ENCODE peak calls at places on chromosomes 13 and 19, in seven cellular contexts. One of them, this sample, is unnamed.

GRCh38 chr19:19551862-19552192 is 13.8 kb downstream of the CILP2 start:
- DNase-seq in ACHN: no peak
- DNase-seq in hepatic stellate cell: no peak
- DNase-seq in stomach: no peak
- DNase-seq in RPMI8226: no peak
- DNase-seq in fibroblast of the conjunctiva: no peak
- DNase-seq in effector memory CD4-positive, alpha-beta T cell: no peak
- DNase-seq in this sample: no peak

GRCh38 chr13:33175991-33176390 is 109.6 kb downstream of the STARD13 start:
- DNase-seq in ACHN: no peak
- DNase-seq in hepatic stellate cell: no peak
- DNase-seq in stomach: no peak
- DNase-seq in RPMI8226: no peak
- DNase-seq in fibroblast of the conjunctiva: no peak
- DNase-seq in effector memory CD4-positive, alpha-beta T cell: no peak
- DNase-seq in this sample: no peak

GRCh38 chr13:32905063-32905863 is 111.0 kb upstream of the KL start:
- DNase-seq in ACHN: no peak
- DNase-seq in hepatic stellate cell: no peak
- DNase-seq in stomach: no peak
- DNase-seq in RPMI8226: peak
- DNase-seq in fibroblast of the conjunctiva: no peak
- DNase-seq in effector memory CD4-positive, alpha-beta T cell: no peak
- DNase-seq in this sample: no peak

GRCh38 chr13:38951525-38952313 is 38.9 kb downstream of the STOML3 start:
- DNase-seq in ACHN: no peak
- DNase-seq in hepatic stellate cell: no peak
- DNase-seq in stomach: peak
- DNase-seq in RPMI8226: no peak
- DNase-seq in fibroblast of the conjunctiva: no peak
- DNase-seq in effector memory CD4-positive, alpha-beta T cell: no peak
- DNase-seq in this sample: no peak

GRCh38 chr19:13120817-13121216 is 2.8 kb downstream of the NACC1 start:
- DNase-seq in ACHN: no peak
- DNase-seq in hepatic stellate cell: peak
- DNase-seq in stomach: no peak
- DNase-seq in RPMI8226: no peak
- DNase-seq in fibroblast of the conjunctiva: no peak
- DNase-seq in effector memory CD4-positive, alpha-beta T cell: no peak
- DNase-seq in this sample: no peak

GRCh38 chr13:40275636-40276035 is 390.8 kb downstream of the FOXO1 start:
- DNase-seq in ACHN: no peak
- DNase-seq in hepatic stellate cell: peak
- DNase-seq in stomach: no peak
- DNase-seq in RPMI8226: no peak
- DNase-seq in fibroblast of the conjunctiva: no peak
- DNase-seq in effector memory CD4-positive, alpha-beta T cell: no peak
- DNase-seq in this sample: no peak

GRCh38 chr19:35845215-35846037 is 6.9 kb downstream of the NPHS1 start:
- DNase-seq in ACHN: peak
- DNase-seq in hepatic stellate cell: no peak
- DNase-seq in stomach: no peak
- DNase-seq in RPMI8226: no peak
- DNase-seq in fibroblast of the conjunctiva: no peak
- DNase-seq in effector memory CD4-positive, alpha-beta T cell: no peak
- DNase-seq in this sample: no peak

GRCh38 chr13:28522871-28523270 is 27.9 kb upstream of the FLT1 start:
- DNase-seq in ACHN: no peak
- DNase-seq in hepatic stellate cell: no peak
- DNase-seq in stomach: no peak
- DNase-seq in RPMI8226: no peak
- DNase-seq in fibroblast of the conjunctiva: no peak
- DNase-seq in effector memory CD4-positive, alpha-beta T cell: no peak
- DNase-seq in this sample: no peak

GRCh38 chr13:27079421-27079958 is 92.1 kb downstream of the USP12 start:
- DNase-seq in ACHN: peak
- DNase-seq in hepatic stellate cell: peak
- DNase-seq in stomach: no peak
- DNase-seq in RPMI8226: no peak
- DNase-seq in fibroblast of the conjunctiva: no peak
- DNase-seq in effector memory CD4-positive, alpha-beta T cell: no peak
- DNase-seq in this sample: no peak

GRCh38 chr13:97435794-97436193 is 1.8 kb downstream of the RAP2A start:
- DNase-seq in ACHN: no peak
- DNase-seq in hepatic stellate cell: no peak
- DNase-seq in stomach: no peak
- DNase-seq in RPMI8226: no peak
- DNase-seq in fibroblast of the conjunctiva: no peak
- DNase-seq in effector memory CD4-positive, alpha-beta T cell: no peak
- DNase-seq in this sample: no peak

GRCh38 chr13:94272038-94272437 is 207.4 kb downstream of the DCT start:
- DNase-seq in ACHN: no peak
- DNase-seq in hepatic stellate cell: no peak
- DNase-seq in stomach: no peak
- DNase-seq in RPMI8226: no peak
- DNase-seq in fibroblast of the conjunctiva: no peak
- DNase-seq in effector memory CD4-positive, alpha-beta T cell: no peak
- DNase-seq in this sample: no peak

GRCh38 chr19:45852941-45853340 is 10.0 kb downstream of the SYMPK start:
- DNase-seq in ACHN: no peak
- DNase-seq in hepatic stellate cell: no peak
- DNase-seq in stomach: no peak
- DNase-seq in RPMI8226: no peak
- DNase-seq in fibroblast of the conjunctiva: no peak
- DNase-seq in effector memory CD4-positive, alpha-beta T cell: no peak
- DNase-seq in this sample: peak

GRCh38 chr19:43751466-43752220 is 3.1 kb downstream of the SMG9 start:
- DNase-seq in ACHN: no peak
- DNase-seq in hepatic stellate cell: no peak
- DNase-seq in stomach: no peak
- DNase-seq in RPMI8226: no peak
- DNase-seq in fibroblast of the conjunctiva: no peak
- DNase-seq in effector memory CD4-positive, alpha-beta T cell: no peak
- DNase-seq in this sample: no peak

GRCh38 chr13:31442605-31443004 is 242.8 kb downstream of the B3GLCT start:
- DNase-seq in ACHN: no peak
- DNase-seq in hepatic stellate cell: no peak
- DNase-seq in stomach: no peak
- DNase-seq in RPMI8226: no peak
- DNase-seq in fibroblast of the conjunctiva: no peak
- DNase-seq in effector memory CD4-positive, alpha-beta T cell: no peak
- DNase-seq in this sample: no peak

GRCh38 chr19:50492303-50493052 is 15.8 kb upstream of the GARIN5A start:
- DNase-seq in ACHN: no peak
- DNase-seq in hepatic stellate cell: no peak
- DNase-seq in stomach: no peak
- DNase-seq in RPMI8226: no peak
- DNase-seq in fibroblast of the conjunctiva: no peak
- DNase-seq in effector memory CD4-positive, alpha-beta T cell: no peak
- DNase-seq in this sample: no peak

GRCh38 chr19:41746593-41747227 is 8.6 kb upstream of the CEACAM6 start:
- DNase-seq in ACHN: peak
- DNase-seq in hepatic stellate cell: peak
- DNase-seq in stomach: peak
- DNase-seq in RPMI8226: peak
- DNase-seq in fibroblast of the conjunctiva: peak
- DNase-seq in effector memory CD4-positive, alpha-beta T cell: peak
- DNase-seq in this sample: peak

GRCh38 chr19:5621945-5622464 is 571 bp downstream of the SAFB2 start:
- DNase-seq in ACHN: peak
- DNase-seq in hepatic stellate cell: no peak
- DNase-seq in stomach: no peak
- DNase-seq in RPMI8226: peak
- DNase-seq in fibroblast of the conjunctiva: no peak
- DNase-seq in effector memory CD4-positive, alpha-beta T cell: no peak
- DNase-seq in this sample: no peak

GRCh38 chr13:113369881-113370280 is 6.0 kb upstream of the GRTP1 start:
- DNase-seq in ACHN: no peak
- DNase-seq in hepatic stellate cell: no peak
- DNase-seq in stomach: peak
- DNase-seq in RPMI8226: no peak
- DNase-seq in fibroblast of the conjunctiva: no peak
- DNase-seq in effector memory CD4-positive, alpha-beta T cell: no peak
- DNase-seq in this sample: no peak

GRCh38 chr19:49149652-49150105 is 5.5 kb downstream of the HRC start:
- DNase-seq in ACHN: peak
- DNase-seq in hepatic stellate cell: peak
- DNase-seq in stomach: peak
- DNase-seq in RPMI8226: peak
- DNase-seq in fibroblast of the conjunctiva: peak
- DNase-seq in effector memory CD4-positive, alpha-beta T cell: no peak
- DNase-seq in this sample: peak

GRCh38 chr13:44302948-44303575 is 70.6 kb upstream of the SERP2 start:
- DNase-seq in ACHN: no peak
- DNase-seq in hepatic stellate cell: no peak
- DNase-seq in stomach: no peak
- DNase-seq in RPMI8226: no peak
- DNase-seq in fibroblast of the conjunctiva: no peak
- DNase-seq in effector memory CD4-positive, alpha-beta T cell: no peak
- DNase-seq in this sample: no peak

GRCh38 chr13:91576590-91576989 is 178.2 kb downstream of the GPC5 start:
- DNase-seq in ACHN: peak
- DNase-seq in hepatic stellate cell: no peak
- DNase-seq in stomach: no peak
- DNase-seq in RPMI8226: no peak
- DNase-seq in fibroblast of the conjunctiva: no peak
- DNase-seq in effector memory CD4-positive, alpha-beta T cell: no peak
- DNase-seq in this sample: no peak

GRCh38 chr19:10764340-10764894 is 46.5 kb downstream of the DNM2 start:
- DNase-seq in ACHN: peak
- DNase-seq in hepatic stellate cell: no peak
- DNase-seq in stomach: peak
- DNase-seq in RPMI8226: no peak
- DNase-seq in fibroblast of the conjunctiva: no peak
- DNase-seq in effector memory CD4-positive, alpha-beta T cell: no peak
- DNase-seq in this sample: no peak

GRCh38 chr19:19737559-19738332 is 4.8 kb upstream of the ZNF14 start:
- DNase-seq in ACHN: no peak
- DNase-seq in hepatic stellate cell: no peak
- DNase-seq in stomach: no peak
- DNase-seq in RPMI8226: no peak
- DNase-seq in fibroblast of the conjunctiva: no peak
- DNase-seq in effector memory CD4-positive, alpha-beta T cell: no peak
- DNase-seq in this sample: peak

GRCh38 chr19:296476-297225 is 5.4 kb upstream of the PLPP2 start:
- DNase-seq in ACHN: no peak
- DNase-seq in hepatic stellate cell: no peak
- DNase-seq in stomach: peak
- DNase-seq in RPMI8226: no peak
- DNase-seq in fibroblast of the conjunctiva: no peak
- DNase-seq in effector memory CD4-positive, alpha-beta T cell: no peak
- DNase-seq in this sample: no peak

GRCh38 chr19:13718733-13719132 is 45.6 kb upstream of the MRI1 start:
- DNase-seq in ACHN: peak
- DNase-seq in hepatic stellate cell: peak
- DNase-seq in stomach: no peak
- DNase-seq in RPMI8226: peak
- DNase-seq in fibroblast of the conjunctiva: peak
- DNase-seq in effector memory CD4-positive, alpha-beta T cell: no peak
- DNase-seq in this sample: no peak

GRCh38 chr13:107031691-107032090 is 463.8 kb upstream of the ARGLU1 start:
- DNase-seq in ACHN: no peak
- DNase-seq in hepatic stellate cell: no peak
- DNase-seq in stomach: no peak
- DNase-seq in RPMI8226: no peak
- DNase-seq in fibroblast of the conjunctiva: no peak
- DNase-seq in effector memory CD4-positive, alpha-beta T cell: no peak
- DNase-seq in this sample: no peak

GRCh38 chr13:108597943-108598342 is 31.5 kb upstream of the MYO16 start:
- DNase-seq in ACHN: no peak
- DNase-seq in hepatic stellate cell: no peak
- DNase-seq in stomach: no peak
- DNase-seq in RPMI8226: no peak
- DNase-seq in fibroblast of the conjunctiva: no peak
- DNase-seq in effector memory CD4-positive, alpha-beta T cell: no peak
- DNase-seq in this sample: no peak

GRCh38 chr19:6378036-6378435 is 2.3 kb upstream of the PSPN start:
- DNase-seq in ACHN: peak
- DNase-seq in hepatic stellate cell: peak
- DNase-seq in stomach: no peak
- DNase-seq in RPMI8226: no peak
- DNase-seq in fibroblast of the conjunctiva: peak
- DNase-seq in effector memory CD4-positive, alpha-beta T cell: no peak
- DNase-seq in this sample: no peak

GRCh38 chr13:50706505-50706904 is 137.0 kb downstream of the DLEU7 start:
- DNase-seq in ACHN: no peak
- DNase-seq in hepatic stellate cell: no peak
- DNase-seq in stomach: no peak
- DNase-seq in RPMI8226: no peak
- DNase-seq in fibroblast of the conjunctiva: no peak
- DNase-seq in effector memory CD4-positive, alpha-beta T cell: no peak
- DNase-seq in this sample: no peak

GRCh38 chr19:18785179-18786124 is 5.7 kb downstream of the COMP start:
- DNase-seq in ACHN: peak
- DNase-seq in hepatic stellate cell: peak
- DNase-seq in stomach: peak
- DNase-seq in RPMI8226: peak
- DNase-seq in fibroblast of the conjunctiva: peak
- DNase-seq in effector memory CD4-positive, alpha-beta T cell: peak
- DNase-seq in this sample: peak

GRCh38 chr13:70310720-70311119 is 202.5 kb upstream of the KLHL1 start:
- DNase-seq in ACHN: peak
- DNase-seq in hepatic stellate cell: no peak
- DNase-seq in stomach: peak
- DNase-seq in RPMI8226: peak
- DNase-seq in fibroblast of the conjunctiva: no peak
- DNase-seq in effector memory CD4-positive, alpha-beta T cell: no peak
- DNase-seq in this sample: no peak

GRCh38 chr19:2070436-2070827 is 19.4 kb upstream of the MKNK2 start:
- DNase-seq in ACHN: no peak
- DNase-seq in hepatic stellate cell: no peak
- DNase-seq in stomach: no peak
- DNase-seq in RPMI8226: no peak
- DNase-seq in fibroblast of the conjunctiva: no peak
- DNase-seq in effector memory CD4-positive, alpha-beta T cell: no peak
- DNase-seq in this sample: no peak

This sample was measured in lung.